ENCODE peak calls at places on chromosomes 12 and 14, in five cellular contexts. H is HepG2, M is PC-3, X is mammary epithelial cell, C is astrocyte. Q is an unnamed sample. For H3K9me3, the result is how much of the 10 kb centered on the place peaks cover.

GRCh38 chr14:59278111-59278510 is 89.6 kb downstream of the DAAM1 start:
- DNase-seq in H (peak), M (peak), X (peak), C (peak), Q (peak)

GRCh38 chr12:3216726-3217682 is 139.8 kb downstream of the TSPAN9 start:
- DNase-seq in H (no peak), M (peak), X (peak), C (peak), Q (peak)

GRCh38 chr12:106814649-106815048 is 40.2 kb downstream of the RIC8B start:
- DNase-seq in H (no peak), M (no peak), X (no peak), C (peak), Q (peak)

GRCh38 chr12:3201741-3202500 is 124.7 kb downstream of the TSPAN9 start:
- DNase-seq in H (no peak), M (no peak), X (no peak), C (no peak), Q (no peak)

GRCh38 chr12:97758102-97758501 is 295.5 kb downstream of the RMST start:
- DNase-seq in H (no peak), M (no peak), X (no peak), C (no peak), Q (no peak)

GRCh38 chr14:29168149-29168548 is 401.6 kb downstream of the FOXG1 start:
- DNase-seq in H (peak), M (no peak), X (no peak), C (no peak), Q (no peak)

GRCh38 chr14:36450550-36450949 is 69.5 kb downstream of the NKX2-1 start:
- DNase-seq in H (no peak), M (peak), X (no peak), C (no peak), Q (no peak)

GRCh38 chr14:60061371-60061770 is 30.4 kb upstream of the PCNX4 start:
- DNase-seq in H (no peak), M (peak), X (peak), C (peak), Q (peak)

GRCh38 chr12:41190360-41190759 is 2.2 kb downstream of the PDZRN4 start:
- DNase-seq in H (peak), M (peak), X (no peak), C (peak), Q (peak)

GRCh38 chr12:70550180-70550577 is 87.0 kb downstream of the PTPRB start:
- DNase-seq in H (no peak), M (no peak), X (no peak), C (no peak), Q (no peak)

GRCh38 chr14:96286251-96286650 is 30.2 kb downstream of the BDKRB1 start:
- DNase-seq in H (no peak), M (no peak), X (no peak), C (no peak), Q (no peak)

GRCh38 chr14:64956697-64957412 is 14.3 kb upstream of the GPX2 start:
- DNase-seq in H (no peak), M (no peak), X (no peak), C (no peak), Q (no peak)

GRCh38 chr14:102516531-102517411 is 7.2 kb upstream of the ANKRD9 start:
- DNase-seq in H (peak), M (peak), X (peak), C (no peak), Q (no peak)

GRCh38 chr14:52391866-52392600 is 77.9 kb downstream of the PTGER2 start:
- DNase-seq in H (no peak), M (peak), X (peak), C (peak), Q (peak)

GRCh38 chr14:97458302-97459137 is 661.3 kb downstream of the VRK1 start:
- DNase-seq in H (no peak), M (no peak), X (no peak), C (no peak), Q (no peak)

GRCh38 chr14:61503167-61503801 is 181.9 kb downstream of the PRKCH start:
- DNase-seq in H (no peak), M (no peak), X (peak), C (peak), Q (no peak)

GRCh38 chr14:75450381-75451276 is 22.8 kb downstream of the JDP2 start:
- DNase-seq in H (peak), M (peak), X (peak), C (peak), Q (no peak)

GRCh38 chr14:103194256-103195045 is 71.2 kb downstream of the TNFAIP2 start:
- DNase-seq in H (peak), M (peak), X (peak), C (peak), Q (peak)

GRCh38 chr14:96081767-96082400 is 42.7 kb downstream of the C14orf132 start:
- DNase-seq in H (no peak), M (no peak), X (no peak), C (no peak), Q (no peak)

GRCh38 chr12:93645702-93646101 is 31.5 kb upstream of the CRADD start:
- DNase-seq in H (no peak), M (peak), X (peak), C (peak), Q (peak)

GRCh38 chr12:78088391-78088832 is 257.7 kb downstream of the NAV3 start:
- DNase-seq in H (no peak), M (no peak), X (no peak), C (no peak), Q (no peak)

GRCh38 chr12:9798008-9798619 is 29.2 kb upstream of the KLRF1 start:
- DNase-seq in H (peak), M (peak), X (peak), C (peak), Q (peak)

GRCh38 chr14:91332448-91333059 is 85.1 kb downstream of the CCDC88C start:
- DNase-seq in H (peak), M (no peak), X (no peak), C (no peak), Q (no peak)

GRCh38 chr12:25054076-25054782 is 105.3 kb upstream of the BCAT1 start:
- DNase-seq in H (no peak), M (peak), X (peak), C (peak), Q (peak)

GRCh38 chr14:96001866-96002510 is 37.2 kb upstream of the C14orf132 start:
- DNase-seq in H (no peak), M (no peak), X (no peak), C (no peak), Q (peak)

GRCh38 chr12:50589650-50590435 is 85.1 kb downstream of the DIP2B start:
- DNase-seq in H (no peak), M (peak), X (peak), C (peak), Q (peak)

GRCh38 chr14:93232159-93232558 is 25.1 kb downstream of the UBR7 start:
- DNase-seq in H (no peak), M (no peak), X (no peak), C (no peak), Q (no peak)

GRCh38 chr12:28242888-28243633 is 52.8 kb downstream of the CCDC91 start:
- DNase-seq in H (no peak), M (peak), X (no peak), C (peak), Q (peak)

GRCh38 chr14:92513966-92514843 is 624 bp downstream of the RIN3 start:
- DNase-seq in H (peak), M (no peak), X (no peak), C (peak), Q (peak)

GRCh38 chr12:6438345-6438744 is 6.4 kb upstream of the CD27 start:
- DNase-seq in H (no peak), M (no peak), X (no peak), C (no peak), Q (no peak)

GRCh38 chr12:56521590-56522371 is at the start of gene RBMS2:
- DNase-seq in H (peak), M (peak), X (peak), C (peak), Q (peak)

GRCh38 chr12:111034148-111034910 is 114.0 kb upstream of the MYL2 start:
- DNase-seq in H (no peak), M (no peak), X (peak), C (no peak), Q (peak)

GRCh38 chr12:87671757-87672156 is 357.4 kb downstream of the C12orf50 start:
- DNase-seq in H (no peak), M (no peak), X (no peak), C (peak), Q (no peak)

GRCh38 chr12:48296586-48297396 is 53.9 kb downstream of the ZNF641 start:
- DNase-seq in H (no peak), M (peak), X (peak), C (peak), Q (peak)

GRCh38 chr14:23693252-23693775 is 57.1 kb downstream of the DHRS2 start:
- DNase-seq in H (no peak), M (no peak), X (no peak), C (no peak), Q (no peak)

GRCh38 chr12:52186135-52186840 is 5.5 kb downstream of the KRT80 start:
- DNase-seq in H (peak), M (peak), X (peak), C (peak), Q (peak)

GRCh38 chr14:105257464-105257863 is 9.1 kb downstream of the BTBD6 start:
- DNase-seq in H (no peak), M (no peak), X (no peak), C (no peak), Q (no peak)

GRCh38 chr12:39764944-39765560 is 145.4 kb upstream of the ABCD2 start:
- DNase-seq in H (peak), M (peak), X (peak), C (peak), Q (peak)

GRCh38 chr12:39763071-39763893 is 143.7 kb upstream of the ABCD2 start:
- DNase-seq in H (no peak), M (no peak), X (no peak), C (no peak), Q (no peak)

DNA sequence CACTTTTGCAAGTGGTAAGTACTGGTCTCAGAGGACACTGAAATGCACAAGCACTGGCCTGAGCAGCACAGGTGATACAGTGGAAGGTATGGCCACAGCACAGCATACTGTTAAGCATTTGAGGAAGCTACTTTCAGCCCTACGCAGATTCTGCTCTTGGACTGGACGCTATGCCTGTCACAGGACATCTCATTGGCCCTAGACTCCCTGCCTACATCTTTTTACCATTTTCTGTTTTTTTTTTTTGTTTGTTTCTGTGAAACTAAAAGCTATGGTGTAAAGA is 144.2 kb upstream of the ABCD2 start:
- DNase-seq in H (no peak), M (no peak), X (no peak), C (no peak), Q (no peak)
- H3K9me3 ChIP-seq in H (under half), M (under half), X (under half), C (under half), Q (under half)

DNA sequence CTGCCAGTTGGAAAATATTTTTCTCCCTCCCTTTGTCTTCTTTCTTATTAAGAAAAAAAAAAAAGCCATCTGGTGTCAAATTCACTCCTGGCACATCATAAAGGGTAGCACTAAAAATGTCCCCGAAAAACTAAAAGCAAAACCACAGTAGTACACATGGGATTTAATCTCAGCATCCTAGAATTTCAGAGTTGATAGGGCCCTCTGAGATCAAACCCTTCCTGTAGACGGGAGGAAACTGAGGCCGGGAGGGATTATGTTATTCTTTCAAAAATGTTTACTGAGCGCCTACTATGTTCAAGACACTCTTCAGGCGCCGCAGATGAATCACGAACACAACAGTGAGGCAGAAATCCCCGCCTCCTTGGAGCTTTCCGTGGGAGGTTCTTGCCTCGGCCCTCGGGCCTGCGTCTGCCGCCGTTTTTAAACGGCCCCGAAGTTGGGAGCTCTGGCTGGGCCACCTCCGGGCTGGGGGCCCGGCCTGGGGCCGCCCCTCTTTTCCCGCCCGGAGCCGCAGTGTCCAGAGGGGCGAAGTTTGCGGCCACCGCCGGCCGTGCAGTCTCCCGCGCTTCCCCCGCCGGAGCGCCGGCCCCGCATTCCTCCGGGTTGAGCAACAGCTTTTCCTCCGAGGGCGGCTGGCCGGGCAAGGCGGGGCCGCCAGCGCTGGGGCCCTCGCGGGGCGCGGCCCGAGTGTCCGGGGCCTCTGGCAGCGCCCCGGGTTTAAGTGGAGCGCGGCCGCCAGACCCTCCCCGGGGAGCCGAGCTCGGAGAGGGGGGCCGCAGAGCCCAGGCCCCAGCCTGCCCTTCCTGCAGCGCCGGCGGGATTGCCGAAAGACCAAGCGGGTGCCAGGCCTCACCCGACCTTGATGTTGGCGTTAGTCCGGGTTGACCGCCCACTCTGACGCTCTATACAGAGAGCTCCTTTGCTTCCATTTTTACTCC is 18.6 kb upstream of the CTDSP2 start:
- DNase-seq in H (no peak), M (peak), X (peak), C (peak), Q (peak)
- TF ChIP-seq EZH2 in H (no peak), M (no peak), X (no peak), C (no peak), Q (no peak)

GRCh38 chr12:46470975-46471374 is 98.4 kb upstream of the SLC38A2 start:
- DNase-seq in H (no peak), M (peak), X (peak), C (no peak), Q (no peak)
- H3K4me2 ChIP-seq in H (no peak), M (peak), X (no peak), C (no peak), Q (peak)

GRCh38 chr12:31600764-31601163 is 9.8 kb upstream of the DENND5B start:
- DNase-seq in H (no peak), M (no peak), X (no peak), C (no peak), Q (no peak)
- H3K9me3 ChIP-seq in H (under half), M (under half), X (under half), C (under half), Q (under half)

DNA sequence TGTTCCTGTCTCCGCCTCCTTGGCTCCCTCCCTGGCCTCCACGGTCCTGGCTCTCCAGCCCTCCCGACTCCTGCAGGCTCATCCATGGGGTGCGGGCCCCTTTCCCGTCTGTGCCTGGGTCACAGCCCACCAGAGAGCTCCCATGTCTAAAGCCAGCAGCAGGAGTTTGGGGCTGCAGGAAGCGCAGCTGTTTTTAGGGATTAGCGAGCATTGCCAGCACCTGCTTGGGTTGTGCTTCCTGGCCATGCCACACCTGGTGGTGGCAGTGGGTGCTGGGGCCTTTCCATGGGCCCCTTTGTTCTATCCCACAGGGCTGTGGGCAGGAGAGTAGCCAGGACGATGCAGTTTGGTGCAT is 64.7 kb downstream of the KIF26A start:
- DNase-seq in H (no peak), M (no peak), X (no peak), C (no peak), Q (no peak)
- TF ChIP-seq EZH2 in H (no peak), M (no peak), X (no peak), C (no peak), Q (no peak)

DNA sequence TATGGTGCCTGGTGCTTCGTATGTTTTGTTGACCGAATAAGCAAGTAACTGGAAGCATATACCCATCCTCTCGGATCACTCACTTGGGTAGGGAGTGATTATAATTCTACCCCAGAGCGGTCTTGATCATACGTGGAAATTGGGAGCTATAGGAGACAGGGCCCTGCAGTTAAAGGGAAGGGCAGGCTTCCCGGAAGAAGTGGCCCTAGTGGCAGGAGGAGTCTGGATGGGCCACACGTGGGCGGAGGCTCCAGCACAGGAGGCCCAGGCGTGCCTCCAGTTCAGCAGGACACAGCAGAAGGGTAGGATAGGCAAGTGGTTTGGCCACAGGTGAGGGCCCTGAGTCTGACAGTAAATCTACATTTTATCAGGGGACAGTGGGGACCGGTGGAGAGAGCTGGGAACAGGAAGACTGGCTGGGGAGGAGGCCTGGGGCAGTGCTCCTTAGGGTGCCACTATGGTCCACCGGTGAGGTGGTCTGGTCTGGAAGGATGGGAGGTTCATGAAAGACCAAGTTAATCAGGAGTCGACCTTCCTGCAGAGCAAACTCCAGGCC is 23.5 kb upstream of the YY1 start:
- DNase-seq in H (no peak), M (no peak), X (no peak), C (no peak), Q (no peak)
- H3K4me2 ChIP-seq in H (no peak), M (no peak), X (no peak), C (no peak), Q (no peak)

DNA sequence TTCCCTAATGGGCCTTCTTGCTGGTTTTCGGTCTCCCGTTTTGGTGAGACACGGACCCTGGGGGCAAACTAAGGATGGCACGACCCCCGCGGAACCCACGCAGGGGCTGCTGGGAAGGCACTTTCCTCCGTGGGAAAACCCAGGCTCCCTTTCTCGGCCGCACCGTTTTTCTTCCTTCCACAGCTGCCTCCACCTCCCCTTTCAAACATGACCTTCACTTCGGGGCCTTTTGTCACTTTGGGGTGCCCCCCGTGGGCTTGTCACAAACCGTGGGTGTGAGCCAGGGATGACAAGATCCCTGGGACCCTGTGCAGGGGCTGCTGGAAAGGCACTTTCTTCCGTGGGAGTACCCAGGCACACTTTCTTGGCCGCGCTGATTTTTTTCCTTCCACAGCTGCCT is 268.7 kb downstream of the ALG10 start:
- DNase-seq in H (no peak), M (no peak), X (no peak), C (no peak), Q (no peak)
- H3K9me3 ChIP-seq in H (under half), M (under half), X (half or more), C (under half), Q (under half)

GRCh38 chr14:74240794-74241610 is 1.8 kb downstream of the VSX2 start:
- DNase-seq in H (no peak), M (no peak), X (no peak), C (no peak), Q (no peak)
- TF ChIP-seq EZH2 in H (no peak), M (peak), X (peak), C (peak), Q (peak)

GRCh38 chr12:75959060-75959459 is 72.5 kb downstream of the PHLDA1 start:
- DNase-seq in H (no peak), M (no peak), X (no peak), C (no peak), Q (no peak)
- H3K4me2 ChIP-seq in H (no peak), M (no peak), X (no peak), C (no peak), Q (no peak)

GRCh38 chr12:693937-694533 is 30.8 kb upstream of the NINJ2 start:
- DNase-seq in H (no peak), M (no peak), X (no peak), C (no peak), Q (no peak)
- H3K9me3 ChIP-seq in H (under half), M (under half), X (under half), C (under half), Q (under half)